ENCODE peak calls at places on chromosomes 12 and 14, in four cellular contexts. L is CD8-positive, alpha-beta T cell; Y is OCI-LY7; R is CD8-positive, alpha-beta memory T cell. D is an unnamed sample.
A peak's percentile ranks its signal among the peaks of the same experiment; 100 is the strongest.

GRCh38 chr14:81330619-81331122 is 69.5 kb downstream of the STON2 start:
- DNase-seq in R (no peak), L (no peak), Y (no peak), D (no peak)

GRCh38 chr12:52692253-52692652 is 11.1 kb downstream of the KRT77 start:
- DNase-seq in R (no peak), L (no peak), Y (peak; percentile 25), D (no peak)

GRCh38 chr12:101490286-101490920 is 15.3 kb downstream of the SPIC start:
- DNase-seq in L (no peak), R (no peak), Y (peak; percentile 61), D (no peak)

GRCh38 chr12:108641446-108642268 is 8.0 kb upstream of the SELPLG start:
- DNase-seq in L (no peak), R (no peak), Y (peak; percentile 78), D (no peak)

GRCh38 chr12:56682323-56682722 is 5.8 kb downstream of the PTGES3 start:
- DNase-seq in L (no peak), R (no peak), Y (no peak), D (no peak)

GRCh38 chr12:132160671-132161045 is 16.4 kb downstream of the NOC4L start:
- DNase-seq in Y (no peak), L (no peak), R (no peak), D (no peak)

GRCh38 chr14:34872822-34873590 is 2.2 kb downstream of the BAZ1A start:
- DNase-seq in Y (peak; percentile 23), R (peak; percentile 35), L (peak; percentile 8), D (peak; percentile 0)

GRCh38 chr12:62912644-62913043 is 22.3 kb downstream of the PPM1H start:
- DNase-seq in L (no peak), R (no peak), Y (no peak), D (no peak)

GRCh38 chr12:67155863-67156262 is 113.3 kb upstream of the CAND1 start:
- DNase-seq in Y (no peak), R (no peak), L (no peak), D (no peak)

GRCh38 chr14:53979747-53980642 is 23.4 kb upstream of the BMP4 start:
- DNase-seq in Y (no peak), L (no peak), R (no peak), D (no peak)

GRCh38 chr12:116137318-116137717 is 140.2 kb downstream of the MED13L start:
- DNase-seq in L (no peak), Y (no peak), R (no peak), D (no peak)

GRCh38 chr14:103057028-103057371 is 349 bp downstream of the CDC42BPB start:
- DNase-seq in L (no peak), R (no peak), Y (no peak), D (no peak)

GRCh38 chr12:93148412-93148811 is 219.3 kb upstream of the EEA1 start:
- DNase-seq in Y (no peak), R (no peak), L (no peak), D (no peak)

GRCh38 chr14:88831285-88831684 is 6.8 kb downstream of the TTC8 start:
- DNase-seq in R (no peak), Y (no peak), L (no peak), D (no peak)

GRCh38 chr14:93736378-93737014 is 51.8 kb downstream of the PRIMA1 start:
- DNase-seq in L (no peak), R (no peak), Y (peak; percentile 2), D (no peak)

GRCh38 chr14:69615471-69616407 is 4.3 kb downstream of the SUSD6 start:
- DNase-seq in L (peak; percentile 32), R (peak; percentile 60), Y (peak; percentile 89), D (no peak)

GRCh38 chr12:62799766-62800406 is 135.1 kb downstream of the PPM1H start:
- DNase-seq in R (no peak), L (no peak), Y (no peak), D (no peak)

GRCh38 chr14:21572604-21573003 is 7.3 kb downstream of the OR10G3 start:
- DNase-seq in R (no peak), Y (no peak), L (no peak), D (no peak)

GRCh38 chr14:94356379-94357056 is 31.9 kb downstream of the SERPINA1 start:
- DNase-seq in L (no peak), Y (no peak), R (no peak), D (no peak)

GRCh38 chr12:104596128-104596799 is 139.5 kb downstream of the CHST11 start:
- DNase-seq in Y (no peak), L (no peak), R (no peak), D (no peak)

GRCh38 chr12:113268621-113269020 is 47.4 kb downstream of the TPCN1 start:
- DNase-seq in Y (no peak), R (no peak), L (no peak), D (no peak)

GRCh38 chr12:130137141-130138018 is 24.9 kb upstream of the FZD10 start:
- DNase-seq in L (no peak), R (no peak), Y (no peak), D (no peak)

GRCh38 chr14:76782885-76783566 is 21.8 kb downstream of the VASH1 start:
- DNase-seq in L (no peak), R (no peak), Y (no peak), D (no peak)

GRCh38 chr12:124655317-124656213 is 88.2 kb upstream of the NCOR2 start:
- DNase-seq in R (no peak), Y (no peak), L (no peak), D (no peak)

GRCh38 chr12:75684678-75685620 is 173.5 kb upstream of the KRR1 start:
- DNase-seq in R (no peak), L (no peak), Y (no peak), D (no peak)

GRCh38 chr14:79044894-79045624 is 874.9 kb downstream of the NRXN3 start:
- DNase-seq in L (no peak), R (no peak), Y (no peak), D (no peak)

GRCh38 chr12:54009171-54010052 is 627 bp downstream of the HOXC8 start:
- DNase-seq in R (no peak), Y (no peak), L (no peak), D (no peak)
- H3K27ac ChIP-seq in R (no peak overlapping the region), Y (no peak overlapping the region), L (no peak overlapping the region), D (no peak overlapping the region)

GRCh38 chr12:107386569-107386968 is 293.2 kb upstream of the CRY1 start:
- DNase-seq in L (no peak), R (no peak), Y (no peak), D (no peak)
- H3K27ac ChIP-seq in L (no peak overlapping the region), R (no peak overlapping the region), Y (no peak overlapping the region), D (no peak overlapping the region)

GRCh38 chr14:70942342-70942706 is 35.1 kb downstream of the PCNX1 start:
- DNase-seq in R (no peak), Y (no peak), L (no peak), D (no peak)
- H3K27ac ChIP-seq in R (no peak overlapping the region), Y (no peak overlapping the region), L (no peak overlapping the region), D (no peak overlapping the region)

GRCh38 chr12:15883536-15883935 is 1.3 kb downstream of the STRAP start:
- DNase-seq in R (no peak), Y (peak; percentile 27), L (no peak), D (no peak)
- H3K27ac ChIP-seq in R (peak overlapping the region; percentile 99), Y (no peak overlapping the region), L (peak overlapping the region; percentile 97), D (no peak overlapping the region)

GRCh38 chr12:70121562-70121961 is 121.7 kb upstream of the CNOT2 start:
- DNase-seq in Y (no peak), R (no peak), L (no peak), D (no peak)

GRCh38 chr12:70120970-70121369 is 122.3 kb upstream of the CNOT2 start:
- DNase-seq in Y (no peak), R (no peak), L (no peak), D (no peak)

GRCh38 chr12:70117670-70118069 is 125.6 kb upstream of the CNOT2 start:
- DNase-seq in L (no peak), Y (no peak), R (no peak), D (no peak)

GRCh38 chr12:70122804-70123203 is 120.4 kb upstream of the CNOT2 start:
- DNase-seq in Y (no peak), L (no peak), R (no peak), D (no peak)
- H3K27ac ChIP-seq in Y (no peak overlapping the region), L (no peak overlapping the region), R (no peak overlapping the region), D (no peak overlapping the region)

GRCh38 chr12:563899-564298 is 99.3 kb downstream of the NINJ2 start:
- DNase-seq in Y (no peak), L (no peak), R (no peak), D (no peak)

GRCh38 chr12:562634-563033 is 100.6 kb downstream of the NINJ2 start:
- DNase-seq in R (peak; percentile 19), Y (no peak), L (no peak), D (no peak)

GRCh38 chr12:563250-563781 is 99.9 kb downstream of the NINJ2 start:
- DNase-seq in Y (no peak), L (peak; percentile 60), R (peak; percentile 84), D (peak; percentile 77)

GRCh38 chr12:565161-565560 is 98.1 kb downstream of the NINJ2 start:
- DNase-seq in Y (no peak), R (no peak), L (no peak), D (no peak)

GRCh38 chr12:565589-566105 is 97.6 kb downstream of the NINJ2 start:
- DNase-seq in Y (no peak), R (no peak), L (no peak), D (no peak)
- H3K27ac ChIP-seq in Y (no peak overlapping the region), R (no peak overlapping the region), L (no peak overlapping the region), D (no peak overlapping the region)

GRCh38 chr12:91098942-91099341 is 12.4 kb downstream of the LUM start:
- DNase-seq in R (no peak), L (no peak), Y (no peak), D (no peak)
- H3K27ac ChIP-seq in R (no peak overlapping the region), L (no peak overlapping the region), Y (no peak overlapping the region), D (no peak overlapping the region)

DNA sequence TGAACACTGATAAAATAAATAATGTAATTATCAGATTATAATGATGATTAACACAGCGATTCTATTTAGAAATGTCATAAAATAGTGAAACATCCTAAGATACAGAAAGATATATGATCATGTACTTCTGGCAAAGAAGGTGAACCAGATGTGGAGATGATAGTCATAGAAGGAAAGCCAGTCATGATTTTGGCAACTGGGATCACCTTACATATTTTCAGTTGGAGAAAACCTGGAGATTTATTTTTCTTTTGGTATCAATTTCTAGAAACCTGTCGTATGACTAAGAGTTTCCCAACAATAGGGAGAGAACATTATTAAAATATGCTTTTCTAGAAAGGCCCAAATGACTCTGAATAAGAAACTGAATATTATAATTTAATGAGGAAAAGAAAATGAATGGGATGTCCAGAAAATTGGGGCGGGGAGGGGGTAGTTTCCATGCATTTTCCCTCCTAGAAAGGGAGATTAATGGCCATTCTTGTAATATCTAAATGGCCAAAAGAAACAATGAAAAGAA is 396.4 kb downstream of the ZFP36L1 start:
- DNase-seq in L (no peak), R (no peak), Y (no peak), D (no peak)
- H3K27ac ChIP-seq in L (no peak overlapping the region), R (no peak overlapping the region), Y (no peak overlapping the region), D (no peak overlapping the region)